ENCODE peak calls at places on chromosome 17, in six cellular contexts. T is H9, K is A673, U is colonic mucosa, H is tibial nerve, Y is thoracic aorta. P is an unnamed sample.
A peak's percentile ranks its signal among the peaks of the same experiment; 100 is the strongest.

GRCh38 chr17:57648720-57649119 is 96.4 kb downstream of the CCDC182 start:
- DNase-seq in T (no peak), K (no peak), U (no peak), H (no peak), Y (no peak), P (no peak)

GRCh38 chr17:77098884-77099545 is 41.8 kb upstream of the SEC14L1 start:
- DNase-seq in T (no peak), K (peak; percentile 67), U (peak; percentile 47), H (no peak), Y (no peak), P (no peak)

GRCh38 chr17:8675306-8675705 is 44.8 kb upstream of the MYH10 start:
- DNase-seq in T (no peak), K (no peak), U (no peak), H (no peak), Y (no peak), P (no peak)

GRCh38 chr17:17419621-17420020 is 57.2 kb upstream of the MED9 start:
- DNase-seq in T (no peak), K (no peak), U (no peak), H (no peak), Y (no peak), P (no peak)

GRCh38 chr17:48996696-48997102 is 486 bp upstream of the IGF2BP1 start:
- DNase-seq in T (no peak), K (no peak), U (no peak), H (no peak), Y (no peak), P (no peak)

GRCh38 chr17:74827800-74828199 is 31.9 kb downstream of the GRIN2C start:
- DNase-seq in T (no peak), K (no peak), U (no peak), H (no peak), Y (no peak), P (no peak)

GRCh38 chr17:10668771-10669170 is 11.7 kb upstream of the MYH3 start:
- DNase-seq in T (no peak), K (no peak), U (no peak), H (no peak), Y (no peak), P (no peak)

GRCh38 chr17:82103588-82104451 is 5.8 kb upstream of the FASN start:
- DNase-seq in T (peak; percentile 83), K (no peak), U (peak; percentile 70), H (peak; percentile 82), Y (no peak), P (no peak)

GRCh38 chr17:73430165-73430680 is 118.4 kb upstream of the CDC42EP4 start:
- DNase-seq in T (peak; percentile 26), K (no peak), U (no peak), H (no peak), Y (no peak), P (no peak)

GRCh38 chr17:3575506-3575905 is 17.9 kb upstream of the TRPV3 start:
- DNase-seq in T (no peak), K (no peak), U (no peak), H (no peak), Y (no peak), P (no peak)

GRCh38 chr17:31687505-31688126 is 171.4 kb downstream of the COPRS start:
- DNase-seq in T (no peak), K (peak; percentile 4), U (no peak), H (no peak), Y (no peak), P (no peak)

GRCh38 chr17:15408803-15409202 is 58.6 kb downstream of the CDRT4 start:
- DNase-seq in T (no peak), K (no peak), U (no peak), H (no peak), Y (no peak), P (no peak)

GRCh38 chr17:58829172-58829637 is 73.6 kb downstream of the PPM1E start:
- DNase-seq in T (no peak), K (no peak), U (peak; percentile 24), H (no peak), Y (no peak), P (no peak)
- H3K27ac ChIP-seq in T (no peak overlapping the region), K (no peak overlapping the region), U (no peak overlapping the region), H (no peak overlapping the region), Y (no peak overlapping the region), P (no peak overlapping the region)

DNA sequence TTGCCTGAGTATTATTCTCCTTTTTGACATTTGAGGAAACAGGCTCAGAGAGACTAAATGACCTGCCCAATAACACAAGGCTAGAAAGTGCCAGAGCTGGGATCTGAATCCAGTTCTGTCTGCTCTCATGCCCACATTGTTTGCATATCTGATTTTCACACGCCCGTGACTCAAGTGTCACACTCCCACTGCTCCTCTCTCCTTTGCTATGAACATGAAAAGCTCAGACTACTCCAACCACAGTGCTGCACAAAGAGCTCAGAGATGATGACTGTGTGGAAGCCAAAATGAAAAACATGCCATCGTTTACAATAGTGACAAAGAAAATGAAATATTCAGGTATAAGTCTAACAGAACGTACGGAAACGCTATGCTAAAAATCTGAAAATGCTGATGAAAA is 107.9 kb downstream of the SMG6 start:
- DNase-seq in T (no peak), K (no peak), U (no peak), H (no peak), Y (no peak), P (no peak)
- H3K27ac ChIP-seq in T (no peak overlapping the region), K (no peak overlapping the region), U (no peak overlapping the region), H (no peak overlapping the region), Y (no peak overlapping the region), P (no peak overlapping the region)

GRCh38 chr17:22202702-22203101 is 510.4 kb downstream of the KCNJ18 start:
- DNase-seq in T (no peak), K (no peak), U (no peak), H (no peak), Y (no peak), P (no peak)

DNA sequence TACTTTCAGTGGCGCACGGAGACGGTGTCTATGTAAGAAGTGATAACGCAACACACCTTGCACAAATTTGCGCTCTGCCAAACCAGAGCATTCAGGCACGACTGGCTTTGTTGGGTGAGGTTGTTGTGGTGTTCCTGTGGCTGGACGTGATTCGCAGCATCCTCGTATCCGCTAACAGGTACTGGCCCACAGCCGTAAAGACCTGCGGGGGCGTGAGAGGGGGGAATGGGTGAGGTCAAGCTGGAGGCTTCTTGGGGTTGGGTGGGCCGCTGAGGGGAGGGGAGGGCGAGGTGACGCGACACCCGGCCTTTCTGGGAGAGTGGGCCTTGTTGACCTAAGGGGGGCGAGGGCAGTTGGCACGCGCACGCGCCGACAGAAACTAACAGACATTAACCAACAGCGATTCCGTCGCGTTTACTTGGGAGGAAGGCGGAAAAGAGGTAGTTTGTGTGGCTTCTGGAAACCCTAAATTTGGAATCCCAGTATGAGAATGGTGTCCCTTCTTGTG is 510.9 kb downstream of the KCNJ18 start:
- DNase-seq in T (no peak), K (no peak), U (no peak), H (no peak), Y (no peak), P (no peak)
- H3K27ac ChIP-seq in T (no peak overlapping the region), K (no peak overlapping the region), U (no peak overlapping the region), H (no peak overlapping the region), Y (no peak overlapping the region), P (no peak overlapping the region)

GRCh38 chr17:56593073-56593740 is at the start of gene NOG:
- DNase-seq in T (peak; percentile 73), K (peak; percentile 77), U (peak; percentile 42), H (no peak), Y (no peak), P (peak; percentile 73)

GRCh38 chr17:56595831-56596740 is 2.6 kb downstream of the NOG start:
- DNase-seq in T (peak; percentile 89), K (peak; percentile 35), U (no peak), H (no peak), Y (no peak), P (peak; percentile 80)

GRCh38 chr17:56594528-56595418 is 1.3 kb downstream of the NOG start:
- DNase-seq in T (peak; percentile 77), K (peak; percentile 31), U (no peak), H (no peak), Y (no peak), P (no peak)

GRCh38 chr17:56592487-56593072 is 919 bp upstream of the NOG start:
- DNase-seq in T (peak; percentile 84), K (peak; percentile 77), U (peak; percentile 36), H (no peak), Y (no peak), P (peak; percentile 93)

GRCh38 chr17:56593741-56594527 is 435 bp downstream of the NOG start:
- DNase-seq in T (peak; percentile 79), K (peak; percentile 65), U (peak; percentile 29), H (no peak), Y (no peak), P (no peak)
- H3K27ac ChIP-seq in T (no peak overlapping the region), K (no peak overlapping the region), U (no peak overlapping the region), H (peak overlapping the region; percentile 42), Y (peak overlapping the region; percentile 42), P (no peak overlapping the region)

GRCh38 chr17:19461681-19462080 is 50.6 kb downstream of the RNF112 start:
- DNase-seq in T (peak; percentile 50), K (no peak), U (peak; percentile 16), H (no peak), Y (no peak), P (peak; percentile 48)
- H3K27ac ChIP-seq in T (peak overlapping the region; percentile 38), K (no peak overlapping the region), U (no peak overlapping the region), H (peak overlapping the region; percentile 31), Y (no peak overlapping the region), P (peak overlapping the region; percentile 38)

GRCh38 chr17:42284566-42284965 is 3.7 kb upstream of the STAT5A start:
- DNase-seq in T (peak; percentile 25), K (no peak), U (no peak), H (no peak), Y (no peak), P (no peak)

GRCh38 chr17:42281571-42282096 is 5.4 kb upstream of the STAT5B start:
- DNase-seq in T (peak; percentile 34), K (no peak), U (no peak), H (no peak), Y (no peak), P (no peak)

GRCh38 chr17:42282478-42283080 is 5.7 kb upstream of the STAT5A start:
- DNase-seq in T (peak; percentile 64), K (no peak), U (no peak), H (no peak), Y (no peak), P (no peak)

GRCh38 chr17:42284020-42284369 is 4.3 kb upstream of the STAT5A start:
- DNase-seq in T (peak; percentile 6), K (no peak), U (no peak), H (no peak), Y (no peak), P (no peak)

GRCh38 chr17:42283241-42284019 is 4.9 kb upstream of the STAT5A start:
- DNase-seq in T (peak; percentile 24), K (no peak), U (no peak), H (no peak), Y (no peak), P (no peak)
- H3K27ac ChIP-seq in T (no peak overlapping the region), K (no peak overlapping the region), U (no peak overlapping the region), H (no peak overlapping the region), Y (no peak overlapping the region), P (no peak overlapping the region)

DNA sequence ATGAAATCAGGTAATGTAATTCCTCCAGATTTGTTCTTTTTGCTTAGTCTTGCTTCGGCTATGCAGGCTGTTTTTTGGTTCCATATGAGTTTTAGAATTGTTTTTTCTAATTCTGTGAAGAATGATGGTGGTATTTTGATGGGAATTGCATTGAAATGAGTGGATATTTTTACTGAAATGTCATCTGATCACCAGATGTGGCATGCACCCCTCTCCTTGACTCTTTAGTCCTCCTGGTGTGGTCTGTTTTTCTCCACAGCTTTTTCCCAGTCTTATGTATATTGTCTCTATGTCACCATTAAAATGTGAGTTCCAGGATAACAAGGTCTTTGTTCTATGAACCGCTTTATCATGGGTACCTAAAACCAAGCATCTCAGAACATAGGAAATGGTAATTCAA is 172.3 kb downstream of the RPTOR start:
- DNase-seq in T (no peak), K (no peak), U (no peak), H (no peak), Y (no peak), P (no peak)
- H3K27ac ChIP-seq in T (no peak overlapping the region), K (no peak overlapping the region), U (no peak overlapping the region), H (no peak overlapping the region), Y (no peak overlapping the region), P (no peak overlapping the region)